ENCODE peak calls at places on chromosomes 6 and 20, in five cellular contexts. S is IMR-90, R is tibial nerve, K is cardiac muscle cell, W is tibial artery. O is an unnamed sample.

GRCh38 chr6:56863366-56863765 is 91.5 kb upstream of the BEND6 start:
- DNase-seq in S (peak; percentile 89), R (no peak), K (no peak), W (no peak), O (no peak)

GRCh38 chr6:90370493-90370959 is 73.9 kb upstream of the BACH2 start:
- DNase-seq in R (no peak), K (no peak), S (peak; percentile 34), W (no peak), O (no peak)

GRCh38 chr20:23340524-23340923 is 10.1 kb upstream of the NXT1 start:
- DNase-seq in S (peak; percentile 69), W (peak; percentile 78), K (peak; percentile 71), R (peak; percentile 68), O (peak; percentile 32)

GRCh38 chr6:129895692-129896091 is 34.6 kb upstream of the TMEM244 start:
- DNase-seq in W (no peak), S (peak; percentile 60), R (no peak), K (no peak), O (no peak)

GRCh38 chr6:155850408-155850841 is 394.8 kb upstream of the NOX3 start:
- DNase-seq in W (no peak), S (peak; percentile 58), K (no peak), R (no peak), O (no peak)

GRCh38 chr6:72022830-72023229 is 136.5 kb downstream of the RIMS1 start:
- DNase-seq in W (no peak), K (no peak), S (no peak), R (no peak), O (no peak)

GRCh38 chr20:53643031-53643832 is 49.6 kb upstream of the ZNF217 start:
- DNase-seq in S (peak; percentile 80), W (no peak), K (no peak), R (no peak), O (no peak)

GRCh38 chr20:61173966-61174725 is 77.9 kb upstream of the CDH4 start:
- DNase-seq in W (no peak), R (no peak), S (peak; percentile 17), K (no peak), O (no peak)

GRCh38 chr6:3741477-3741871 is 10.0 kb downstream of the PXDC1 start:
- DNase-seq in W (peak; percentile 70), K (no peak), S (no peak), R (no peak), O (peak; percentile 49)

GRCh38 chr20:31394900-31395299 is 4.5 kb upstream of the DEFB119 start:
- DNase-seq in K (no peak), W (no peak), S (no peak), R (no peak), O (no peak)
- H3K9me3 ChIP-seq in K (no peaks in the 10 kb centered on the region), W (no peaks in the 10 kb centered on the region), S (no peaks in the 10 kb centered on the region), R (no peaks in the 10 kb centered on the region), O (no peaks in the 10 kb centered on the region)

DNA sequence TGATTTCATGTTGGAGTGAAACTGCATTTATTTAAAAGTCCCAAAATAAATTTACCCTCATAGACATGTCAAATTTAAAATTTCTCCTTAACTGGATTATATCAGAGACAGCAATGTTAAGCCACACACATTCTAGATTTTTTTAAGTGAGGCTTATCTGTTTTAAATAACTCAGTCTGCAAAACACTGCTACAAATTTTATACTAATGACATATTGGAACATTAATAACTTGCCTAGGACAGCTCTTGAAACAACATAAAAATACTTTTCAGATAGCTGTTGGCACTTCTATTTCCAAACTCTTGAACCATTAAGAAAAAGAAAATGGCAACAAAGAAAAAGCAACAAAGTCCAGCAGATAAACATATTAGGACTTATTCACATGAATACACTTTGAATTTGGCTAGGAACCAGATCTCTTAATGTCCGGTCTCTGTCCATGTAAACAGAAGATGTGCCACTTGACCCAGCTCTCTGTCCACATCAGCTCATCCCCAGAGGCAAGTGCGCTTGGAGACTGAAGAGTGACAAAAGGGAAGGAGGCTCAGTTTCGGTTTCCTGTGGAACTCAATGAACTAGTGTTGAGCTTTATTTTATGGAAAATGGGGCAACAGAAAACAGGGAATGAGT is 219.3 kb upstream of the THBS2 start:
- DNase-seq in K (no peak), W (no peak), S (no peak), R (no peak), O (no peak)
- H3K9me3 ChIP-seq in K (peaks cover 3% of the 10 kb centered on the region), W (no peaks in the 10 kb centered on the region), S (peaks cover 2% of the 10 kb centered on the region), R (no peaks in the 10 kb centered on the region), O (peaks cover 19% of the 10 kb centered on the region)

GRCh38 chr6:169933251-169933821 is 181.9 kb downstream of the ERMARD start:
- DNase-seq in S (no peak), W (no peak), R (no peak), K (no peak), O (no peak)

GRCh38 chr6:169933839-169934698 is 182.6 kb downstream of the ERMARD start:
- DNase-seq in K (no peak), R (no peak), W (no peak), S (no peak), O (peak; percentile 76)

GRCh38 chr6:169935861-169936260 is 184.4 kb downstream of the ERMARD start:
- DNase-seq in S (no peak), R (no peak), W (no peak), K (no peak), O (no peak)

GRCh38 chr6:169935348-169935718 is 183.9 kb downstream of the ERMARD start:
- DNase-seq in K (no peak), W (no peak), S (no peak), R (no peak), O (no peak)

DNA sequence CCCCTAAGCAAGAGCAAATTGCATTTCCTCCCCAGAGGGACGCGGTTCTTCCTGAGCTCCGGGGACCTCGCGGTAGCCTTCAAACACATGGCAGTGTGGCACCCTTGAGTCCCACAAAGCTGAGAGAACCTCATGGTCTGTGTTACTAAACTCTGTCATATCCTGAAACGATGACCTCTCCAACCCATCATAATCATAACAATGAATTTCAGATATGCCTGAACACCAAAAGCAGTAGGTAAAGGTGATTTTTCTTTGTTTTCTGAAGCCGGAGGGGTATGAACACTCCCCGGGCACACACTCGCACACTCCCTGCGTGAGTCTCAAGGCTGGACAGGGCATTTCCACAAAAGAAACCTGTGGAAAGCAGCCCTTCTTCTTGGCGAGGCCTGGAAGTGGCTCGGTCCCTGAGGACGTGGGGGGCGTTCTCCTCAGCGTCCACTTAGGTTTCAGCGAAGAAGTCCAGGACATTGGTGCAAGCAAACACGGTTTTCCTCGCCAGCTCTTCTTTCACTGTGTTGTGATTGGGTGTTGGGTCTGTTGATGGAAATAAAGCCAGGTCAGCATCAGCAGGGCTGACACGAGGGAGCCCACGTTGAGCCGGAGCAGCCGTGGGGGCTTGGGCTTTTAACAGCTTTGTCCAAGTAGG is 183.4 kb downstream of the ERMARD start:
- DNase-seq in R (no peak), K (no peak), W (no peak), S (no peak), O (no peak)
- H3K9me3 ChIP-seq in R (no peaks in the 10 kb centered on the region), K (no peaks in the 10 kb centered on the region), W (no peaks in the 10 kb centered on the region), S (peaks cover 50% of the 10 kb centered on the region), O (no peaks in the 10 kb centered on the region)

DNA sequence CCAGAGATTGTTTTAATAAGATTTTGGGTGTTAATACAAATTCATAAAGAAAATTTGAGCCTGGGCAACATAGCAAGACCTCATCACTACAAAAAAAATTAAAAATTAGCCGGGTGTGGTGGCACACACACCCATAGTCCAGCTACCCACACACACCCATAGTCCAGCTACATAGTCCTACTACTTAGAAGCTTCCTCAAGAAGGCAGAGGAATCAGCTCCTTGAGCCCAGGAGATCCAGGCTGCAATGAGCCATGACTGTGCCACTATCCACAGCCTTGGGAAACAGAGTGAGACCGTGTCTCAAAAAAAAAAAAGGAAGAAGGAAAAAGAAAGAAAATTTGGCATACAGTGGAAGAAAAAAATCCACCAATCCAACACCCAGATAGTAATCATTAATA is 16.8 kb downstream of the SEC63 start:
- DNase-seq in K (no peak), W (no peak), S (no peak), R (no peak), O (no peak)
- H3K9me3 ChIP-seq in K (no peaks in the 10 kb centered on the region), W (no peaks in the 10 kb centered on the region), S (no peaks in the 10 kb centered on the region), R (no peaks in the 10 kb centered on the region), O (no peaks in the 10 kb centered on the region)

DNA sequence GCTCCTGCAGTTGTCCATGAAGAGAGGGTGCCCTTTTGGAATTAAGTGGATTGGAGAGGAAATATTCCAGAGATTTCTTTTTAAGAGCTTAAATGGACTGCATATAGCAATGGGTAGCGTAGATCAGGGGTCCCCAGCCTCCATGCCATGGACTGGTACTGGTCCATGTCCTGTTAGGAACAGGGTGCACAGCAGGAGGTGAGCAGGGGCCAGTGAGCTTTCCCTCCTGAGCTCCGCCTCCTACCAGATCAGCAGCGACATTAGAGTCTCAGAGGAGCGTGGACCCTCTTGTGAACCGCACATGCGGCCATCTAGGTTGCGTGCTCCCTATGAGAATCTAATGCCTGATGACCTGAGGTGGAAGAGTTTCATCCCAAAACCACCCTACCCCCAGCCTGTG is 12.3 kb upstream of the KIF25 start:
- DNase-seq in W (no peak), R (no peak), S (no peak), K (no peak), O (no peak)
- H3K9me3 ChIP-seq in W (no peaks in the 10 kb centered on the region), R (no peaks in the 10 kb centered on the region), S (no peaks in the 10 kb centered on the region), K (no peaks in the 10 kb centered on the region), O (no peaks in the 10 kb centered on the region)

O was measured in breast epithelium.